ENCODE peak calls at places on chromosomes 3 and 15, in nine cellular contexts. I is ovary, M is IMR-90, Z is right cardiac atrium, P is HepG2, X is mesendoderm, O is SK-N-SH, V is tibial nerve, L is OCI-LY7. G is an unnamed sample.

GRCh38 chr3:171813897-171814460 is 3.7 kb upstream of the PLD1 start:
- DNase-seq in M (no peak), I (no peak), O (no peak), Z (no peak), L (peak), X (no peak), P (no peak), V (no peak), G (no peak)

GRCh38 chr3:107411779-107412178 is 34.5 kb downstream of the CCDC54 start:
- DNase-seq in O (no peak), M (no peak), V (no peak), P (no peak), X (no peak), I (no peak), L (no peak), Z (no peak), G (no peak)

GRCh38 chr3:149367021-149367840 is 10.2 kb downstream of the TM4SF1 start:
- DNase-seq in I (no peak), O (no peak), P (peak), L (no peak), Z (no peak), M (peak), V (no peak), X (peak), G (peak)

GRCh38 chr15:71596672-71597071 is 213.7 kb upstream of the NR2E3 start:
- DNase-seq in L (no peak), X (peak), M (peak), V (peak), O (no peak), I (peak), Z (peak), P (no peak), G (no peak)

GRCh38 chr3:157160652-157161480 is 919 bp upstream of the CCNL1 start:
- DNase-seq in O (peak), P (peak), I (peak), V (peak), Z (peak), X (peak), L (no peak), M (peak), G (peak)

GRCh38 chr15:70617911-70618287 is 145.5 kb downstream of the UACA start:
- DNase-seq in O (no peak), I (no peak), Z (no peak), P (no peak), M (no peak), V (no peak), L (no peak), X (no peak), G (no peak)

GRCh38 chr3:49880581-49881328 is 11.0 kb upstream of the CAMKV start:
- DNase-seq in O (no peak), L (no peak), P (no peak), I (no peak), X (peak), M (no peak), Z (no peak), V (no peak), G (no peak)

GRCh38 chr15:86690566-86690965 is 610.9 kb downstream of the AGBL1 start:
- DNase-seq in X (peak), O (no peak), I (no peak), V (no peak), M (no peak), P (no peak), Z (no peak), L (no peak), G (no peak)

GRCh38 chr3:72274511-72275295 is 489.8 kb upstream of the PROK2 start:
- DNase-seq in Z (peak), I (peak), L (peak), X (peak), M (peak), V (peak), P (no peak), O (no peak), G (peak)

GRCh38 chr3:148211725-148212124 is 486.0 kb upstream of the AGTR1 start:
- DNase-seq in I (no peak), O (no peak), M (peak), P (peak), L (no peak), X (no peak), Z (no peak), V (no peak), G (no peak)

GRCh38 chr3:103794656-103795055 is 1359.8 kb downstream of the ZPLD1 start:
- DNase-seq in M (no peak), X (peak), O (no peak), L (peak), I (no peak), P (peak), V (no peak), Z (no peak), G (no peak)

GRCh38 chr15:57784081-57784488 is 77.6 kb downstream of the POLR2M start:
- DNase-seq in X (no peak), I (no peak), O (no peak), Z (peak), M (no peak), L (no peak), P (no peak), V (no peak), G (peak)

GRCh38 chr3:100141576-100141975 is 27.3 kb upstream of the FILIP1L start:
- DNase-seq in O (no peak), I (no peak), Z (no peak), L (no peak), X (no peak), P (no peak), V (no peak), M (no peak), G (no peak)

GRCh38 chr15:55168350-55168974 is 28.3 kb downstream of the RSL24D1 start:
- DNase-seq in L (peak), M (peak), X (peak), P (peak), I (peak), Z (peak), O (peak), V (no peak), G (peak)

GRCh38 chr15:69592954-69593353 is 140.3 kb downstream of the RPLP1 start:
- DNase-seq in L (no peak), M (no peak), I (no peak), X (peak), V (no peak), Z (no peak), P (no peak), O (no peak), G (no peak)

GRCh38 chr15:45734244-45734643 is 99.4 kb downstream of the SQOR start:
- DNase-seq in I (no peak), L (peak), X (peak), Z (no peak), O (peak), V (no peak), P (no peak), M (no peak), G (no peak)

GRCh38 chr3:13501527-13501926 is 21.4 kb downstream of the HDAC11 start:
- DNase-seq in X (no peak), Z (peak), I (no peak), L (no peak), V (no peak), M (no peak), O (no peak), P (no peak), G (no peak)

GRCh38 chr3:49414753-49415152 is 2.5 kb downstream of the TCTA start:
- DNase-seq in V (no peak), X (no peak), P (no peak), Z (peak), O (no peak), M (no peak), I (no peak), L (no peak), G (no peak)

GRCh38 chr15:79635897-79636596 is 203.9 kb downstream of the MINAR1 start:
- DNase-seq in L (no peak), X (peak), V (no peak), I (no peak), O (no peak), P (no peak), M (peak), Z (no peak), G (no peak)

GRCh38 chr3:123295901-123296250 is 94.1 kb downstream of the SEC22A start:
- DNase-seq in X (no peak), P (no peak), O (no peak), I (no peak), M (no peak), V (no peak), Z (no peak), L (no peak), G (no peak)

GRCh38 chr3:120469440-120470415 is 18.9 kb upstream of the FSTL1 start:
- DNase-seq in P (no peak), X (peak), L (no peak), V (no peak), Z (peak), O (no peak), I (no peak), M (peak), G (peak)

GRCh38 chr15:101664303-101664913 is 12.2 kb upstream of the TM2D3 start:
- DNase-seq in L (peak), V (no peak), I (no peak), X (peak), M (no peak), P (peak), Z (no peak), O (no peak), G (peak)

GRCh38 chr3:75337226-75337900 is 326.8 kb upstream of the FRG2C start:
- DNase-seq in Z (no peak), P (no peak), M (no peak), I (no peak), O (no peak), X (no peak), V (no peak), L (no peak), G (no peak)

GRCh38 chr3:129558772-129559564 is 16.0 kb downstream of the H1-8 start:
- DNase-seq in I (no peak), M (peak), O (peak), P (peak), L (peak), X (peak), V (no peak), Z (peak), G (peak)

GRCh38 chr3:133999891-134000685 is 29.6 kb downstream of the SLCO2A1 start:
- DNase-seq in X (no peak), V (no peak), P (no peak), M (no peak), L (no peak), O (no peak), I (no peak), Z (no peak), G (no peak)

GRCh38 chr3:185365281-185366211 is 2.6 kb downstream of the MAP3K13 start:
- DNase-seq in Z (no peak), P (no peak), V (no peak), L (no peak), O (no peak), M (no peak), X (no peak), I (no peak), G (no peak)

GRCh38 chr3:89560546-89560945 is 453.1 kb downstream of the EPHA3 start:
- DNase-seq in X (peak), M (peak), L (no peak), P (no peak), I (no peak), Z (no peak), V (no peak), O (no peak), G (no peak)

GRCh38 chr3:114880078-114880477 is 267.0 kb downstream of the ZBTB20 start:
- DNase-seq in I (peak), P (no peak), O (no peak), L (no peak), M (peak), V (no peak), Z (no peak), X (no peak), G (no peak)

GRCh38 chr15:73753250-73754130 is at the start of gene INSYN1:
- DNase-seq in O (peak), P (no peak), L (no peak), M (no peak), X (peak), Z (peak), V (peak), I (peak), G (no peak)
- H3K4me3 ChIP-seq in O (peak), P (peak), L (no peak), M (peak), X (peak), Z (peak), V (peak), I (peak), G (peak)

GRCh38 chr3:1531981-1532380 is 439.2 kb downstream of the CNTN6 start:
- DNase-seq in V (no peak), Z (no peak), P (no peak), M (no peak), X (no peak), L (no peak), I (no peak), O (no peak), G (no peak)
- H3K27ac ChIP-seq in V (no peak), Z (no peak), P (no peak), M (no peak), X (no peak), L (no peak), I (no peak), O (peak), G (no peak)

DNA sequence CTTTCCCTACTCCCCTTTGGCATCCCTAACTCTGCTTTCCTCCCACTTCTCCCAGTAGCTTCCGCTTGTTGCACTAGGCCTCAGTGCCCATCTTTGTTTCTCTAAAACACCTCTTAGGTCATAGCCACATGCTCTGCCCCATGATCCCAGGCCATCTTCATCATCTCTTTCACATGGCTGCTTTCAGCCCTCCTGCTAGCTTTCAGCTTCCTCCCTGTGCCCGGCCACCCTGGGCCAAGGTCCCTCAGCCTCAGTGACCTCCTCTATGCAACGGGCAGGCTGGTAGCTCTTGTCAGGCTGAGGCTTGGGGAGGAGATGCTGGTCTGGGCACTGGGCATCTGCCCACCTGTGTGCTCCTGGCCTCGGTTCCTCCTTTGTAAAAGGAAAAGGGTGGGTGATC is 2.3 kb downstream of the PLEKHO2 start:
- DNase-seq in O (no peak), M (no peak), X (no peak), L (no peak), V (no peak), Z (no peak), P (no peak), I (no peak), G (no peak)
- H3K4me3 ChIP-seq in O (no peak), M (peak), X (no peak), L (peak), V (peak), Z (peak), P (no peak), I (peak), G (no peak)

GRCh38 chr15:52083603-52084002 is 29.0 kb downstream of the BCL2L10 start:
- DNase-seq in X (no peak), P (no peak), Z (no peak), M (no peak), I (no peak), L (no peak), V (no peak), O (no peak), G (no peak)

GRCh38 chr15:52082197-52083036 is 30.2 kb downstream of the BCL2L10 start:
- DNase-seq in O (no peak), L (peak), M (peak), Z (no peak), X (no peak), I (no peak), V (no peak), P (no peak), G (no peak)

GRCh38 chr15:52086001-52086786 is 26.4 kb downstream of the BCL2L10 start:
- DNase-seq in O (no peak), V (no peak), X (no peak), I (no peak), L (no peak), P (no peak), Z (no peak), M (no peak), G (no peak)

GRCh38 chr15:52080993-52081392 is 31.6 kb downstream of the BCL2L10 start:
- DNase-seq in Z (no peak), I (no peak), P (no peak), L (no peak), M (no peak), X (no peak), O (no peak), V (no peak), G (no peak)

DNA sequence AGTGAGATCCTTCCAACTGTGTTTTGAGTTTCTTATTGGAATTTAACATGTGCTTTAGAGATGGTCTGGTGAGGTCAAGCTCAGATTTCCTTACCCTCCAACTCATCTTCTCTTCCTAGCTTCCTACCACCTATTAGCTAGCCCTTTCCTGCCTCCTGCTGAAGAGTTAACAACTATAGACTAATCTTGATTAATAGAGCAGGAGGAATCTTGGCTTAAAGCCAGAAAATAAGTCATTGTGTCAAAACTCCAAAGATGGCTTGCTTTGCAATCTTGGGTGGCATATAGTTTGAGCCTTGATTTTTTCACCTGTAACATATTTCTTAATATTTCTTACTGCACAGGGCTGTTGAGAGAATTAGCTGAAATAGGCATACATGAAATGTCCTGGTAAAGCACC is 27.3 kb downstream of the BCL2L10 start:
- DNase-seq in O (no peak), V (no peak), M (no peak), Z (no peak), L (no peak), P (no peak), I (no peak), X (no peak), G (no peak)
- H3K27ac ChIP-seq in O (no peak), V (no peak), M (no peak), Z (no peak), L (no peak), P (no peak), I (no peak), X (no peak), G (no peak)

GRCh38 chr15:75177360-75178071 is 24.2 kb upstream of the C15orf39 start:
- DNase-seq in M (no peak), X (no peak), Z (peak), V (no peak), I (no peak), P (no peak), L (no peak), O (peak), G (no peak)

GRCh38 chr15:75178171-75178937 is 23.3 kb upstream of the C15orf39 start:
- DNase-seq in I (peak), Z (peak), L (no peak), X (no peak), V (no peak), P (peak), O (no peak), M (no peak), G (peak)

GRCh38 chr15:75181780-75182179 is 19.9 kb upstream of the C15orf39 start:
- DNase-seq in V (no peak), I (no peak), Z (no peak), X (no peak), O (no peak), P (peak), M (no peak), L (no peak), G (no peak)

GRCh38 chr15:75179773-75180140 is 21.9 kb upstream of the C15orf39 start:
- DNase-seq in I (no peak), M (no peak), L (no peak), V (no peak), O (no peak), P (peak), Z (no peak), X (no peak), G (no peak)

GRCh38 chr15:75178938-75179772 is 22.5 kb upstream of the C15orf39 start:
- DNase-seq in O (no peak), Z (peak), P (no peak), V (no peak), X (no peak), I (no peak), M (no peak), L (no peak), G (peak)
- H3K4me3 ChIP-seq in O (no peak), Z (peak), P (peak), V (peak), X (no peak), I (peak), M (no peak), L (no peak), G (no peak)

GRCh38 chr3:5231067-5231466 is 43.6 kb downstream of the EDEM1 start:
- DNase-seq in X (no peak), I (no peak), M (no peak), L (no peak), P (no peak), Z (no peak), O (no peak), V (no peak), G (no peak)
- H3K27ac ChIP-seq in X (no peak), I (no peak), M (no peak), L (no peak), P (no peak), Z (no peak), O (no peak), V (no peak), G (no peak)

GRCh38 chr3:15108082-15108545 is 9.2 kb upstream of the RBSN start:
- DNase-seq in I (peak), P (peak), V (no peak), Z (peak), M (peak), X (peak), L (peak), O (peak), G (peak)
- H3K4me3 ChIP-seq in I (no peak), P (peak), V (no peak), Z (no peak), M (no peak), X (no peak), L (no peak), O (no peak), G (no peak)

DNA sequence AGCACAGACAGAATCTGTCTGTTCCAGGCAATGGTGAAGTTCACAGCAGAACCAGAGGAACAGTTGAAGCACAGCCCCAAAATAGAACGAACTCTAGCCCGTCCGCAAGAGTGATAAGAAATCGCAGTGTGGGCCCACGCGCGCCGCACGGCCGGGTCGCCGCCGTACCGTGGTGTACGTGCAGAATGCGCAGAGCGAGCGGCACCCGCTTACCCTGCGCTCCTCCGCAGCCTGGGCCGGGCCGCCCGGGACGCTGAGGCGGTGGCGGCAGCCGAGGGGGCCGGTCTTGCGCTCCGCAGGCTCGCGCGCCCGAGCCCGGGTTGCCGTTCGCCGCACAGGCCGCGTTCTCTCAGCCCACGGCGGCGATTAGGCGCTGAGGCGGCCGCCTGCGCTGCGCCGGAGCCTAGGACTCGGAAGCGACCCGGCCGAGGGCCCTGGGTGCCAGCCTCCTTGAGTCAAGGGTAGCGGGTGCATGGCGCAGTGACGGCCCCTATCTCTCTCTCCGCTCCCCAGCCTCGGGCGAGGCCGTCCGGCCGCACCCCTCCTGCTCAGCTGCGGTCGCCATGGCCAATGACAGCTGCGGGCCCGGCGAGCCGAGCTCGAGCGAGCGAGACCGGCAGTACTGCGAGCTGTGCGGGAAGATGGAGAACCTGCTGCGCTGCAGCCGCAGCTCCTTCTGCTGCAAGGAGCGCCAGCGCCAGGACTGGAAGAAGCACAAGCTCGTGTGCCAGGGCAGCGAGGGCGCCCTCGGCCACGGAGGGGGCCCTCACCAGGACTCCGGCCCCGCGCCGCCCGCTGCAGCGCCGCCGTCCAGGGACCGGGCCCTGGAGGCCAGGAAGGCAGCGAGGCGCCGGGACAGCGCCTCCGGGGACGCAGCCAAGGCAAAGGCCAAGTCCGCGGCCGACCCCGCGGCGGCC is 20.5 kb downstream of the WDR73 start:
- DNase-seq in M (peak), Z (peak), X (peak), L (peak), P (peak), O (peak), I (peak), V (peak), G (peak)
- H3K27ac ChIP-seq in M (peak), Z (peak), X (no peak), L (peak), P (no peak), O (no peak), I (peak), V (peak), G (no peak)

GRCh38 chr3:30646961-30647752 is 40.8 kb downstream of the TGFBR2 start:
- DNase-seq in L (no peak), M (no peak), V (no peak), Z (no peak), P (no peak), O (no peak), X (no peak), I (no peak), G (no peak)
- H3K4me3 ChIP-seq in L (no peak), M (no peak), V (no peak), Z (no peak), P (no peak), O (no peak), X (no peak), I (no peak), G (no peak)

G was measured in SJSA1.